ENCODE peak calls at places on chromosomes 2 and 18, in five cellular contexts. K is HTR-8/SVneo, O is mesothelial cell of epicardium, U is NCI-H1105 treated with DMSO at 0.1 percent for 48 hours, F is A673. X is an unnamed sample.
A peak's percentile ranks its signal among the peaks of the same experiment; 100 is the strongest.

GRCh38 chr2:203484266-203485112 is 50.6 kb downstream of the RAPH1 start:
- DNase-seq in K (peak; percentile 13), O (no peak), U (no peak), F (peak; percentile 40), X (peak; percentile 31)

GRCh38 chr2:158748925-158749590 is 46.1 kb upstream of the DAPL1 start:
- DNase-seq in K (no peak), O (no peak), U (no peak), F (no peak), X (no peak)

GRCh38 chr2:12412898-12413305 is 303.8 kb upstream of the TRIB2 start:
- DNase-seq in K (peak; percentile 34), O (no peak), U (no peak), F (peak; percentile 18), X (no peak)

GRCh38 chr2:85577386-85578242 is at the start of gene VAMP8:
- DNase-seq in K (no peak), O (no peak), U (no peak), F (no peak), X (no peak)

GRCh38 chr2:237231593-237231992 is 145.9 kb downstream of the COPS8 start:
- DNase-seq in K (no peak), O (no peak), U (no peak), F (no peak), X (no peak)

GRCh38 chr2:106065268-106065982 is 128.7 kb downstream of the UXS1 start:
- DNase-seq in K (no peak), O (no peak), U (no peak), F (no peak), X (no peak)

GRCh38 chr18:13241893-13242175 is 23.3 kb downstream of the LDLRAD4 start:
- DNase-seq in K (no peak), O (no peak), U (no peak), F (no peak), X (no peak)

GRCh38 chr2:19357383-19358241 is 811 bp downstream of the OSR1 start:
- DNase-seq in K (no peak), O (no peak), U (no peak), F (no peak), X (peak; percentile 58)

GRCh38 chr2:240714747-240715725 is 23.4 kb downstream of the AQP12A start:
- DNase-seq in K (no peak), O (no peak), U (peak; percentile 15), F (no peak), X (no peak)

GRCh38 chr2:72214429-72215143 is 66.9 kb upstream of the CYP26B1 start:
- DNase-seq in K (no peak), O (no peak), U (no peak), F (no peak), X (no peak)

GRCh38 chr18:23279931-23280330 is 144.6 kb downstream of the CABLES1 start:
- DNase-seq in K (no peak), O (no peak), U (no peak), F (no peak), X (no peak)

GRCh38 chr2:20012282-20013060 is at the start of gene MATN3:
- DNase-seq in K (peak; percentile 70), O (no peak), U (no peak), F (no peak), X (no peak)

GRCh38 chr18:37006742-37007141 is 177.8 kb downstream of the KIAA1328 start:
- DNase-seq in K (no peak), O (no peak), U (no peak), F (no peak), X (no peak)

GRCh38 chr2:12096425-12096824 is 350.0 kb downstream of the LPIN1 start:
- DNase-seq in K (no peak), O (no peak), U (no peak), F (no peak), X (no peak)

GRCh38 chr2:200650195-200650594 is 64.4 kb downstream of the AOX1 start:
- DNase-seq in K (no peak), O (no peak), U (no peak), F (no peak), X (no peak)

GRCh38 chr18:13136056-13136688 is 82.4 kb upstream of the LDLRAD4 start:
- DNase-seq in K (no peak), O (no peak), U (peak; percentile 42), F (no peak), X (peak; percentile 32)

GRCh38 chr18:41266616-41267015 is 688.4 kb upstream of the PIK3C3 start:
- DNase-seq in K (no peak), O (no peak), U (no peak), F (no peak), X (no peak)

GRCh38 chr18:63588869-63589268 is 1.7 kb downstream of the SERPINB13 start:
- DNase-seq in K (no peak), O (no peak), U (no peak), F (peak; percentile 44), X (no peak)

GRCh38 chr2:1140389-1141003 is 189.8 kb downstream of the SNTG2 start:
- DNase-seq in K (peak; percentile 49), O (no peak), U (no peak), F (peak; percentile 26), X (no peak)

GRCh38 chr2:153105829-153106578 is 372.6 kb downstream of the RPRM start:
- DNase-seq in K (no peak), O (no peak), U (no peak), F (no peak), X (no peak)

GRCh38 chr2:191935247-191935646 is 88.4 kb upstream of the CAVIN2 start:
- DNase-seq in K (no peak), O (no peak), U (peak; percentile 64), F (peak; percentile 22), X (peak; percentile 73)

GRCh38 chr2:203737360-203737759 is 30.9 kb downstream of the CD28 start:
- DNase-seq in K (no peak), O (no peak), U (no peak), F (no peak), X (no peak)

GRCh38 chr2:16122556-16122955 is 182.2 kb downstream of the MYCN start:
- DNase-seq in K (no peak), O (no peak), U (no peak), F (no peak), X (no peak)

GRCh38 chr2:218805627-218806026 is 23.7 kb downstream of the CYP27A1 start:
- DNase-seq in K (peak; percentile 15), O (no peak), U (no peak), F (peak; percentile 55), X (peak; percentile 28)

GRCh38 chr2:218256612-218257350 is 4.0 kb upstream of the GPBAR1 start:
- DNase-seq in K (no peak), O (no peak), U (no peak), F (no peak), X (no peak)

GRCh38 chr2:43255249-43255960 is 29.0 kb upstream of the ZFP36L2 start:
- DNase-seq in K (no peak), O (no peak), U (peak; percentile 77), F (peak; percentile 39), X (peak; percentile 56)

GRCh38 chr18:5197461-5197860 is 404 bp upstream of the AKAIN1 start:
- DNase-seq in K (no peak), O (no peak), U (no peak), F (no peak), X (no peak)

GRCh38 chr18:46215902-46216723 is 111.9 kb downstream of the HAUS1 start:
- DNase-seq in K (no peak), O (no peak), U (no peak), F (no peak), X (no peak)

GRCh38 chr2:138059487-138059886 is 95.2 kb downstream of the HNMT start:
- DNase-seq in K (no peak), O (no peak), U (no peak), F (no peak), X (peak; percentile 27)